ENCODE peak calls at places on chromosome 21, in seven cellular contexts. G is endothelial cell of umbilical vein; W is neuronal stem cell; P is HepG2; B is CD8-positive, alpha-beta memory T cell; D is Panc1; A is IMR-90. J is an unnamed sample.

GRCh38 chr21:45537746-45538291 is 4.4 kb downstream of the SLC19A1 start:
- DNase-seq in G (no peak), W (no peak), P (no peak), B (no peak), D (no peak), A (no peak), J (no peak)

GRCh38 chr21:15943009-15943666 is 213.4 kb downstream of the USP25 start:
- DNase-seq in G (peak; percentile 49), W (no peak), P (peak; percentile 26), B (no peak), D (peak; percentile 15), A (peak; percentile 4), J (no peak)

GRCh38 chr21:35697321-35697808 is 363.0 kb downstream of the SETD4 start:
- DNase-seq in G (no peak), W (no peak), P (no peak), B (no peak), D (no peak), A (peak; percentile 35), J (peak; percentile 45)

GRCh38 chr21:14545906-14546480 is at the start of gene SAMSN1:
- DNase-seq in G (peak; percentile 85), W (no peak), P (no peak), B (peak; percentile 54), D (no peak), A (no peak), J (peak; percentile 54)

GRCh38 chr21:29640233-29640554 is 299.6 kb downstream of the GRIK1 start:
- DNase-seq in G (no peak), W (no peak), P (no peak), B (no peak), D (no peak), A (no peak), J (no peak)

GRCh38 chr21:27678511-27678910 is 711.6 kb upstream of the ADAMTS5 start:
- DNase-seq in G (no peak), W (no peak), P (no peak), B (no peak), D (no peak), A (no peak), J (no peak)

GRCh38 chr21:36630485-36631206 is 68.3 kb upstream of the SIM2 start:
- DNase-seq in G (peak; percentile 36), W (peak; percentile 64), P (peak; percentile 48), B (peak; percentile 44), D (peak; percentile 20), A (peak; percentile 22), J (peak; percentile 52)

GRCh38 chr21:36247316-36247715 is 72.7 kb upstream of the MORC3 start:
- DNase-seq in G (no peak), W (no peak), P (no peak), B (no peak), D (no peak), A (peak; percentile 78), J (no peak)

GRCh38 chr21:14863745-14864210 is 201.0 kb downstream of the NRIP1 start:
- DNase-seq in G (no peak), W (no peak), P (peak; percentile 82), B (no peak), D (no peak), A (peak; percentile 57), J (peak; percentile 45)

GRCh38 chr21:31363720-31364119 is 19.7 kb upstream of the TIAM1 start:
- DNase-seq in G (no peak), W (no peak), P (no peak), B (no peak), D (no peak), A (no peak), J (no peak)

GRCh38 chr21:27268290-27268689 is 301.4 kb upstream of the ADAMTS5 start:
- DNase-seq in G (no peak), W (no peak), P (no peak), B (no peak), D (no peak), A (peak; percentile 57), J (no peak)

GRCh38 chr21:45488839-45489479 is 53.3 kb downstream of the SLC19A1 start:
- DNase-seq in G (no peak), W (no peak), P (no peak), B (no peak), D (no peak), A (no peak), J (no peak)

GRCh38 chr21:26067836-26068401 is 102.7 kb downstream of the APP start:
- DNase-seq in G (peak; percentile 28), W (no peak), P (no peak), B (no peak), D (no peak), A (no peak), J (no peak)

GRCh38 chr21:26072891-26073615 is 97.5 kb downstream of the APP start:
- DNase-seq in G (no peak), W (no peak), P (no peak), B (no peak), D (no peak), A (peak; percentile 87), J (no peak)

GRCh38 chr21:26070121-26070520 is 100.4 kb downstream of the APP start:
- DNase-seq in G (no peak), W (no peak), P (no peak), B (no peak), D (no peak), A (no peak), J (peak; percentile 27)

GRCh38 chr21:26068776-26069175 is 101.8 kb downstream of the APP start:
- DNase-seq in G (no peak), W (no peak), P (no peak), B (no peak), D (no peak), A (no peak), J (peak; percentile 90)

DNA sequence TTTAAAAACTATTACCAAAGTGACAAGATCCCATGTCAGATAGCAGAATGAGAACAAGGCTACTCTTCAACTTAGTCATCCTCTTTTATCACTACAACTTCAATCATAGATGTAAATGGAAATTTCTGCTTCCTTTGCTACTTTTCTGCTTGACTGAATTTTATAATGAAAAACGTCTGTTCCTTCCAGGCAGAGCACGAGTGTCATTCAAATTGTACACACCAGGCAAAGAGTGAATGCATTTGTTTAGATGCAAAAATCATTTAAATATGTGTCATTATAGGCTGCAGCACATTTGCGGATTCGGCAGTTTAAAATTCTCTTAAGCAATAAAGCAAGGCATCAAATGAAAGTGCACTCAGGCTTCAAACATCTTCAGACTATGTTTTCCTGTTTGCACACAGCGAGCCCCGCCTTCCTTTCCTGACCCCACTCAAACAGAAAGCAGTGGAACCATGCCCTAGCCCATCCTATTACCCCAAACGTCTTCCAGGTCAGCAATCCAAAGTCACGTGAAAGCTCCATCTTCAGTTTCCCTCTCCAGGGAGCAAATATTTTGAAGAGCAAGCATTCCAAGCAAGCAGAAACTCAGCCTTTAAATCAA is 99.6 kb downstream of the APP start:
- DNase-seq in G (peak; percentile 68), W (no peak), P (no peak), B (no peak), D (no peak), A (peak; percentile 45), J (peak; percentile 31)
- H3K27ac ChIP-seq in G (no peak overlapping the region), W (no peak overlapping the region), P (no peak overlapping the region), B (no peak overlapping the region), D (no peak overlapping the region), A (peak overlapping the region; percentile 23), J (no peak overlapping the region)

GRCh38 chr21:44353200-44353970 is at the start of gene TRPM2:
- DNase-seq in G (no peak), W (no peak), P (no peak), B (no peak), D (no peak), A (no peak), J (peak; percentile 46)
- H3K4me3 ChIP-seq in G (no peak within 1 kb of the TSS), W (no peak within 1 kb of the TSS), P (no peak within 1 kb of the TSS), B (peak within 1 kb of the TSS; percentile 55), D (no peak within 1 kb of the TSS), A (no peak within 1 kb of the TSS), J (peak within 1 kb of the TSS; percentile 32)

GRCh38 chr21:46622226-46622625 is 13.2 kb upstream of the PRMT2 start:
- DNase-seq in G (peak; percentile 36), W (peak; percentile 72), P (peak; percentile 94), B (peak; percentile 24), D (no peak), A (no peak), J (peak; percentile 22)
- H3K27ac ChIP-seq in G (no peak overlapping the region), W (peak overlapping the region; percentile 78), P (peak overlapping the region; percentile 97), B (peak overlapping the region; percentile 64), D (no peak overlapping the region), A (no peak overlapping the region), J (no peak overlapping the region)

GRCh38 chr21:17455451-17455850 is 57.4 kb upstream of the CXADR start:
- DNase-seq in G (no peak), W (no peak), P (peak; percentile 72), B (no peak), D (no peak), A (no peak), J (peak; percentile 63)

GRCh38 chr21:17458279-17458678 is 54.6 kb upstream of the CXADR start:
- DNase-seq in G (no peak), W (no peak), P (no peak), B (no peak), D (no peak), A (no peak), J (peak; percentile 28)

GRCh38 chr21:17451364-17451869 is 61.4 kb upstream of the CXADR start:
- DNase-seq in G (peak; percentile 56), W (no peak), P (peak; percentile 28), B (no peak), D (no peak), A (peak; percentile 89), J (no peak)

GRCh38 chr21:17454315-17455027 is 58.4 kb upstream of the CXADR start:
- DNase-seq in G (peak; percentile 73), W (peak; percentile 90), P (peak; percentile 91), B (no peak), D (peak; percentile 96), A (peak; percentile 92), J (no peak)

DNA sequence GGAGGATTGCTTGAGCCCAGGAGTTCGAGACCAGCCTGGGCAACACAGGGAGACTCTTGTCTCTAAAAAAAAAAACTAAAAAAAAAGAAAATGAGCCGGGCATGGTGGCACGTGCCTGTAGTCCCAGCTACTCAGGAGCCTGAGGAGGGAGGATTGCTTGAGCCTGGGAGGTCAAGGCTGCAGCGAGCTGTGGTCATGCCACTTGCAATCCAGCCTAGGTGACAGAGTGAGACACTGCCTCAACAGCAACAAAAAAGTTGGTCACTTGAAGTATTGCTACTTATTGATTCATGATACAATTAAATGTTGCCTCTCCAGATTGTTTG is 57.9 kb upstream of the CXADR start:
- DNase-seq in G (no peak), W (no peak), P (no peak), B (no peak), D (no peak), A (no peak), J (no peak)
- H3K4me3 ChIP-seq in G (no peak overlapping the region), W (peak overlapping the region; percentile 48), P (peak overlapping the region; percentile 54), B (no peak overlapping the region), D (peak overlapping the region; percentile 53), A (no peak overlapping the region), J (no peak overlapping the region)

GRCh38 chr21:34129039-34129891 is 55.9 kb downstream of the MRPS6 start:
- DNase-seq in G (peak; percentile 79), W (peak; percentile 42), P (no peak), B (no peak), D (no peak), A (peak; percentile 92), J (peak; percentile 51)
- H3K27ac ChIP-seq in G (no peak overlapping the region), W (peak overlapping the region; percentile 77), P (no peak overlapping the region), B (no peak overlapping the region), D (peak overlapping the region; percentile 71), A (peak overlapping the region; percentile 90), J (no peak overlapping the region)

J was measured in small intestine.